ENCODE peak calls at places on chromosomes 13 and 19, in four cellular contexts. Y is H1, N is IMR-90, A is H9. Q is an unnamed sample.

GRCh38 chr13:107743523-107743922 is 471.8 kb downstream of the LIG4 start:
- DNase-seq in N (peak; percentile 57), A (no peak), Y (no peak), Q (no peak)

GRCh38 chr13:114212096-114212495 is 22.6 kb upstream of the CDC16 start:
- DNase-seq in A (no peak), N (peak; percentile 81), Y (no peak), Q (peak; percentile 65)

GRCh38 chr19:13089139-13089856 is 13.4 kb downstream of the LYL1 start:
- DNase-seq in Y (peak; percentile 62), A (peak; percentile 79), N (no peak), Q (peak; percentile 81)

GRCh38 chr13:73945871-73946270 is 188.3 kb downstream of the KLF12 start:
- DNase-seq in A (no peak), N (no peak), Y (no peak), Q (peak; percentile 73)

GRCh38 chr19:50896591-50897190 is 14.5 kb downstream of the KLK4 start:
- DNase-seq in Y (no peak), N (peak; percentile 65), A (no peak), Q (no peak)

GRCh38 chr19:2289714-2290435 is 7.9 kb upstream of the PEAK3 start:
- DNase-seq in A (no peak), Y (no peak), N (no peak), Q (no peak)

GRCh38 chr19:49097453-49098288 is 12.4 kb downstream of the SNRNP70 start:
- DNase-seq in Y (peak; percentile 90), N (peak; percentile 72), A (peak; percentile 86), Q (peak; percentile 90)

GRCh38 chr13:59623516-59623915 is 540.2 kb downstream of the DIAPH3 start:
- DNase-seq in N (no peak), Y (no peak), A (no peak), Q (no peak)

GRCh38 chr13:76225815-76226489 is 589.8 kb downstream of the LMO7 start:
- DNase-seq in N (peak; percentile 90), Y (no peak), A (no peak), Q (no peak)

GRCh38 chr13:111919286-111919685 is 147.7 kb upstream of the SOX1 start:
- DNase-seq in A (peak; percentile 20), N (no peak), Y (no peak), Q (no peak)

GRCh38 chr13:111920932-111921705 is 145.8 kb upstream of the SOX1 start:
- DNase-seq in N (no peak), Y (no peak), A (peak; percentile 32), Q (no peak)

GRCh38 chr13:111920306-111920931 is 146.5 kb upstream of the SOX1 start:
- DNase-seq in A (peak; percentile 22), Y (no peak), N (no peak), Q (no peak)

GRCh38 chr13:111917901-111918300 is 149.0 kb upstream of the SOX1 start:
- DNase-seq in Y (no peak), N (no peak), A (peak; percentile 18), Q (no peak)

DNA sequence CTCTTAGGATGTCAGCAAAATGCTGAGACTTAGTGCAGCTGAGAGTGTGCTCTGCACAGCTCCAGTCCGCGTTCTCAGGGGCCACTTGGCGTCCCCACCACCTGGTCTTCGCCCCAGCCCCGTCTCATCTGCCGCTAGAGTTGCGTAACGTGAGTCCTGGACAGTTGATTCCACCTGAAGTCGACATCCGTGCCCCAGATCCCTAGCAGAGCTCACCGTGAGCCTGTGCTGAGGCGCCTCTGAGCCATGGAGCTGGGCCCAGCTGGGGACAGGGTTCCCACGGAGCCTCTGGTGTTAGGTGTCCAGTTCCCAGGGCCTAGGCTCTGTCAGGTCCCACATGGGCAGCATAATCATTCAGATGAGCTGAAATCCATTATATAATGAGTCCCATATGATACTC is 147.1 kb upstream of the SOX1 start:
- DNase-seq in N (no peak), Y (no peak), A (peak; percentile 25), Q (no peak)
- H2BK15ac ChIP-seq in N (no peak overlapping the region), Y (no peak overlapping the region), A (no peak overlapping the region), Q (no peak overlapping the region)

DNA sequence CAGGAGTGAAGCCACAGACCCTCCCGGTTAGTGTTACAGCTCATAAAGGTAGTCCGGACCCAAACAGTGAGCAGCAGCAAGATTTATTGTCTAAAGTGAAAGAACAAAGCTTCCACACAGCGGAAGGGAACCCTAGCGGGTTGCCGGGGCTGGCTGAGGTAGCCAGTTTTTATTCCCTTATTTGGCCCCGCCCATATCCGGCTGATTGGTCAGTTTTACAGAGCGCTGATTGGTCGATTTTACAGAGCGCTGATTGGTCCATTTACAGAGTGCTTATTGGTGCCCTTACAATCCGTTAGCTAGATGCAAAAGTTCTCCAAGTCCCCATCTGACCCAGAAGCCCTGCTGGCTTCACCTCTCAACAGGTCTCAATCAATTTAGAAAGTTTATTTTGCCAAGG is 126.0 kb upstream of the RFC3 start:
- DNase-seq in A (no peak), N (no peak), Y (no peak), Q (no peak)
- H3K56ac ChIP-seq in A (no peak overlapping the region), N (no peak overlapping the region), Y (no peak overlapping the region), Q (no peak overlapping the region)

GRCh38 chr19:35076026-35076370 is 34.5 kb downstream of the HPN start:
- DNase-seq in N (no peak), A (no peak), Y (no peak), Q (no peak)

GRCh38 chr19:35074426-35075201 is 33.1 kb downstream of the HPN start:
- DNase-seq in Y (no peak), A (no peak), N (no peak), Q (no peak)

GRCh38 chr19:35075202-35076025 is 33.9 kb downstream of the HPN start:
- DNase-seq in A (no peak), Y (no peak), N (no peak), Q (no peak)

GRCh38 chr19:35073516-35073915 is 32.0 kb downstream of the HPN start:
- DNase-seq in A (no peak), N (no peak), Y (no peak), Q (no peak)

DNA sequence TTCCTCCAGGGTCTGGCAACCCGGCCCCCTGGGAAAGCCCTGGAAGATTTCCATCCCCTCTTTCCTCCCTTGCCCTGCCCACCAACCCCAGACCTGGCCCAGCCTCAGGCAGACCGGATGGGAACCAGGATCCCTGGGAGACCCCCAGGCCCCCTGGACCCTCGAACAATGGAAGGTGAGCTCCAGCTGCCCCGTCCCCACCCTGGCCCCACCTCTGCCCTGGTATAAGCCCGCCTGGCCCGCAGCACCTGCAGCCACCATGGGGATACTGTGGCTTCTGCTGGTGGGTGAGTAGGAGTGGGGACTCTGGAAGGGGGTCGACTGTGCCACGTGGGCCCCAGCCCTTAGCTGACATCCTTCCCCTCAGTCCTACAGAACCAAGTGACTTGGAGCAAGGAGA is 32.4 kb downstream of the HPN start:
- DNase-seq in Y (no peak), N (no peak), A (no peak), Q (no peak)
- H2BK15ac ChIP-seq in Y (no peak overlapping the region), N (no peak overlapping the region), A (no peak overlapping the region), Q (no peak overlapping the region)

GRCh38 chr13:67383358-67383757 is 153.2 kb upstream of the PCDH9 start:
- DNase-seq in N (peak; percentile 17), Y (no peak), A (no peak), Q (no peak)
- H3K56ac ChIP-seq in N (no peak overlapping the region), Y (no peak overlapping the region), A (no peak overlapping the region), Q (no peak overlapping the region)

GRCh38 chr13:27619711-27620376 is 485 bp downstream of the LNX2 start:
- DNase-seq in Y (no peak), A (no peak), N (peak; percentile 21), Q (peak; percentile 51)

GRCh38 chr13:27621116-27621365 is 651 bp upstream of the POLR1D start:
- DNase-seq in N (no peak), Y (no peak), A (no peak), Q (no peak)

GRCh38 chr13:27621366-27622101 is at the start of gene POLR1D:
- DNase-seq in N (peak; percentile 65), A (peak; percentile 91), Y (peak; percentile 91), Q (peak; percentile 95)

GRCh38 chr13:27619093-27619705 is 1.1 kb downstream of the LNX2 start:
- DNase-seq in A (no peak), Y (no peak), N (peak; percentile 55), Q (no peak)

DNA sequence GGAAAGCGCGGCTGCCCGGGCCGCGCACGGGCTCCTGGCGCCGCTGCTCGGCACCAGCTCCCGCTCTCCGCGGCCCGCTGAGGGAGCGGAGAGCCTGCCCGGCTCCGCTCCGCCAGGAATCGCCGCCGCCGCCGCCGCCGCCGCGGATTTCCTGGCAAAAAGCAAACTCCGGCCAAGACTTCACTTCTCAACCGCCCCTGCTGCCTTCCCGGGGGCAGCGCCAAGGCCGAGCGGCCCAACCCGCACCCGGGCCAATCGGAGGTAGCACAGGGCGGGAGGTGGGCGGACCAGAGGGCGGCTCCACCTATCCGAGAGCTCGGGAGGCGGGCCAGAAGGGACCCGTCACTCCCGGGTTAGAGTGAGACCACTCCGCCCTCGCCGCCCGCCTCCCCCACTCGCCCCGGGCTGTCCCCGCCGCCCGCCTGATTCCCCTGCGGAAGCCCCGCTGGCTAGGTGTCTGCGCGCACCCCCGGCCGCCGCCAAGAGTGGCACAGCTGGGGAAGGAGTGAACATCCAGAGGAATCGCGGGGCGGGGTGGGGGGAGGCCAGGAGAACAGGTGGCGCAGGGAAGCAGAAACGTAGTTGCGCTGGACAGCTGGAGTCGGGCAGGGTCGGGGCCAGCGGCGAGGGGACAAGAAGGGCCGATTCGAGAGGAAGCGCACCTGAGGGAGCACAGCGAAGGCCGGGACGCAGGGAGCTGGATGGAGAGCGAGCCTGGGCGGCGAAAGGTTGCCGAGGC is at the start of gene LNX2:
- DNase-seq in Y (peak; percentile 97), A (peak; percentile 98), N (peak; percentile 95), Q (peak; percentile 99)
- H2BK15ac ChIP-seq in Y (peak within 1 kb of the TSS; percentile 73), A (no peak within 1 kb of the TSS), N (no peak within 1 kb of the TSS), Q (peak within 1 kb of the TSS; percentile 21)

GRCh38 chr19:10758978-10759377 is 41.1 kb downstream of the DNM2 start:
- DNase-seq in Y (no peak), N (no peak), A (no peak), Q (no peak)
- H3K56ac ChIP-seq in Y (no peak overlapping the region), N (peak overlapping the region; percentile 6), A (no peak overlapping the region), Q (no peak overlapping the region)

GRCh38 chr13:20702945-20703784 is at the start of gene IL17D:
- DNase-seq in A (no peak), N (no peak), Y (peak; percentile 65), Q (no peak)
- H2BK15ac ChIP-seq in A (no peak within 1 kb of the TSS), N (no peak within 1 kb of the TSS), Y (peak within 1 kb of the TSS; percentile 40), Q (no peak within 1 kb of the TSS)